ENCODE peak calls at places on chromosomes 2 and 18, in ten cellular contexts. Y is pancreas, H is neural crest cell, C is lower lobe of right lung, V is heart right ventricle, R is AG10803, B is astrocyte of the spinal cord, U is colonic mucosa, F is GM20000, S is fibroblast of mammary gland. E is an unnamed sample.

GRCh38 chr2:238954841-238955521 is 107.1 kb downstream of the TWIST2 start:
- DNase-seq in F (no peak), R (peak), U (no peak), C (no peak), H (no peak), S (peak), Y (no peak), V (no peak), B (peak), E (no peak)

GRCh38 chr2:118490323-118490722 is 357.1 kb downstream of the EN1 start:
- DNase-seq in U (no peak), Y (no peak), S (no peak), F (no peak), R (no peak), B (no peak), H (no peak), V (no peak), C (no peak), E (no peak)

GRCh38 chr2:204897561-204897960 is 352.3 kb downstream of the PARD3B start:
- DNase-seq in F (no peak), H (no peak), R (no peak), B (no peak), U (no peak), S (no peak), Y (no peak), V (no peak), C (no peak), E (no peak)

GRCh38 chr2:98448441-98449145 is 3.9 kb downstream of the INPP4A start:
- DNase-seq in V (no peak), U (no peak), R (no peak), F (no peak), Y (no peak), S (no peak), H (no peak), C (no peak), B (no peak), E (no peak)

GRCh38 chr2:20145497-20146193 is 79.3 kb downstream of the SDC1 start:
- DNase-seq in S (no peak), F (peak), U (peak), H (no peak), Y (no peak), C (no peak), B (no peak), R (no peak), V (no peak), E (no peak)

GRCh38 chr2:207223051-207223450 is 57.3 kb upstream of the KLF7 start:
- DNase-seq in F (peak), U (no peak), B (peak), R (peak), C (no peak), Y (no peak), H (no peak), V (no peak), S (peak), E (no peak)

GRCh38 chr2:210477496-210477895 is 937 bp upstream of the LANCL1 start:
- DNase-seq in B (peak), U (no peak), R (peak), C (no peak), Y (no peak), V (no peak), S (peak), F (no peak), H (no peak), E (no peak)

GRCh38 chr2:115738138-115738537 is 1295.7 kb downstream of the DPP10 start:
- DNase-seq in Y (no peak), H (no peak), V (no peak), F (no peak), U (no peak), B (no peak), R (no peak), S (no peak), C (no peak), E (no peak)

GRCh38 chr2:85601771-85602475 is 575 bp downstream of the TMEM150A start:
- DNase-seq in R (peak), S (no peak), C (peak), H (peak), V (peak), U (peak), F (peak), B (peak), Y (peak), E (no peak)

GRCh38 chr2:12261993-12262680 is 454.6 kb upstream of the TRIB2 start:
- DNase-seq in B (peak), V (no peak), C (no peak), R (peak), Y (no peak), U (no peak), S (peak), H (no peak), F (no peak), E (no peak)

GRCh38 chr18:68965817-68966216 is 167.9 kb downstream of the CCDC102B start:
- DNase-seq in Y (no peak), F (no peak), C (no peak), S (no peak), H (no peak), V (no peak), B (peak), R (no peak), U (no peak), E (no peak)

GRCh38 chr18:56647071-56647470 is 4.1 kb upstream of the WDR7 start:
- DNase-seq in Y (no peak), S (no peak), B (no peak), R (no peak), H (no peak), F (no peak), V (no peak), C (no peak), U (no peak), E (no peak)

GRCh38 chr2:62284980-62285379 is 89.1 kb downstream of the B3GNT2 start:
- DNase-seq in B (no peak), H (no peak), Y (no peak), V (no peak), U (no peak), R (no peak), F (no peak), C (no peak), S (no peak), E (no peak)

GRCh38 chr18:78732273-78733210 is 247.1 kb upstream of the SALL3 start:
- DNase-seq in C (no peak), B (no peak), U (no peak), R (no peak), V (no peak), F (no peak), Y (no peak), S (no peak), H (no peak), E (no peak)

GRCh38 chr2:74222300-74222650 is 23.9 kb downstream of the MTHFD2 start:
- DNase-seq in F (no peak), R (no peak), H (no peak), B (no peak), V (no peak), C (no peak), S (no peak), Y (no peak), U (no peak), E (no peak)

GRCh38 chr2:28463893-28464292 is 32.0 kb upstream of the PLB1 start:
- DNase-seq in V (no peak), F (no peak), C (no peak), H (no peak), Y (no peak), U (no peak), S (peak), B (no peak), R (peak), E (no peak)

GRCh38 chr18:48804856-48805610 is 145.7 kb downstream of the SMAD7 start:
- DNase-seq in F (no peak), R (no peak), H (no peak), Y (peak), U (peak), B (no peak), C (peak), V (no peak), S (no peak), E (peak)

GRCh38 chr2:33133436-33133835 is 186.7 kb downstream of the LTBP1 start:
- DNase-seq in S (peak), H (no peak), U (no peak), Y (no peak), B (peak), V (peak), C (no peak), F (no peak), R (no peak), E (no peak)

GRCh38 chr2:240644171-240644651 is 18.9 kb downstream of the GPR35 start:
- DNase-seq in R (no peak), V (no peak), H (no peak), B (no peak), C (no peak), F (peak), S (no peak), U (no peak), Y (no peak), E (no peak)

GRCh38 chr18:52694804-52695203 is 354.8 kb downstream of the DCC start:
- DNase-seq in U (no peak), B (peak), C (no peak), H (peak), S (no peak), V (no peak), Y (no peak), R (no peak), F (peak), E (no peak)

GRCh38 chr2:120656273-120656960 is 79.3 kb upstream of the GLI2 start:
- DNase-seq in Y (no peak), V (no peak), C (no peak), U (no peak), R (peak), F (no peak), B (peak), H (no peak), S (no peak), E (no peak)

GRCh38 chr2:156841321-156841720 is 405.1 kb downstream of the GPD2 start:
- DNase-seq in Y (no peak), F (no peak), H (no peak), R (no peak), B (no peak), V (no peak), S (no peak), C (no peak), U (no peak), E (no peak)

GRCh38 chr2:127859712-127860085 is 1.7 kb upstream of the POLR2D start:
- DNase-seq in Y (peak), B (no peak), S (no peak), C (peak), U (peak), R (no peak), H (no peak), F (peak), V (peak), E (peak)

GRCh38 chr18:2901405-2901989 is 54.7 kb downstream of the EMILIN2 start:
- DNase-seq in C (no peak), H (no peak), V (no peak), B (peak), Y (no peak), S (peak), U (no peak), F (no peak), R (peak), E (no peak)

GRCh38 chr2:103991591-103991990 is 862.3 kb upstream of the POU3F3 start:
- DNase-seq in Y (no peak), H (no peak), U (no peak), R (no peak), F (no peak), C (no peak), S (no peak), B (no peak), V (no peak), E (no peak)

GRCh38 chr2:46365913-46366674 is 68.9 kb downstream of the EPAS1 start:
- DNase-seq in H (no peak), F (no peak), S (peak), R (no peak), U (no peak), Y (no peak), V (no peak), C (no peak), B (peak), E (no peak)

GRCh38 chr18:75041586-75041985 is 167.4 kb downstream of the PTGR3 start:
- DNase-seq in Y (no peak), H (no peak), U (no peak), F (no peak), V (no peak), R (peak), C (no peak), S (peak), B (peak), E (no peak)

GRCh38 chr2:226135861-226136548 is 663.6 kb downstream of the IRS1 start:
- DNase-seq in V (no peak), F (no peak), Y (no peak), C (no peak), B (no peak), H (no peak), R (no peak), S (no peak), U (no peak), E (no peak)

GRCh38 chr2:209519911-209520310 is 96.1 kb downstream of the MAP2 start:
- DNase-seq in C (no peak), S (no peak), V (no peak), H (no peak), B (no peak), R (no peak), F (no peak), Y (no peak), U (no peak), E (no peak)

GRCh38 chr2:85323351-85323987 is 4.3 kb downstream of the TGOLN2 start:
- DNase-seq in Y (no peak), U (no peak), C (no peak), B (no peak), F (no peak), V (no peak), S (no peak), R (peak), H (no peak), E (no peak)

GRCh38 chr18:10401930-10402329 is 52.5 kb upstream of the APCDD1 start:
- DNase-seq in V (no peak), H (no peak), S (no peak), F (no peak), C (no peak), R (no peak), B (no peak), Y (no peak), U (no peak), E (no peak)

GRCh38 chr2:102147935-102148334 is 5.4 kb downstream of the IL1R1 start:
- DNase-seq in F (no peak), R (peak), V (no peak), H (no peak), C (no peak), B (peak), S (peak), Y (no peak), U (no peak), E (no peak)

GRCh38 chr2:102145107-102145506 is 2.6 kb downstream of the IL1R1 start:
- DNase-seq in U (no peak), S (no peak), F (no peak), V (no peak), B (no peak), H (no peak), R (no peak), Y (no peak), C (no peak), E (no peak)

GRCh38 chr2:102149644-102150455 is 7.3 kb downstream of the IL1R1 start:
- DNase-seq in B (no peak), U (no peak), R (peak), V (no peak), H (no peak), F (no peak), S (no peak), Y (no peak), C (no peak), E (no peak)

GRCh38 chr2:102145939-102146338 is 3.4 kb downstream of the IL1R1 start:
- DNase-seq in Y (no peak), U (no peak), F (no peak), R (no peak), C (no peak), H (no peak), V (no peak), B (no peak), S (no peak), E (no peak)

DNA sequence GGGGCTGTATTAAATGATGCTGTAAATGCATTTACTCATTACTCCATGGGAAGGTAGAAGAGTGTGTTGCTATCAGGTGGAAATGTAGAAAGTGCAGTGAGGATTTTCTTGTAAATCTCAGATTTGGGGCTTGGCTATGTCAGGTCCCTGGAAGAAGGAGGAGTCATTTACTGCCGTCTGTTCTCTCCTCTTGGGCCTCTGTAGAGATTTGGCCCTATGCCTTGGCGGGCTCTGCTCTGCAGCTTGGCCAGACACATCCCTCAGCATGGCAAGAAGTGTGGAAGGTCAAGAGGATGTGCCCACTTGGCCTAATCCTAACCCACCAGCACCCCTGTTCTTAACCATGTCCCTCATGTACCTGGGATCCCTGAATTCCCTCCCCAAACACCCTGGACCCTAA is 6.7 kb downstream of the IL1R1 start:
- DNase-seq in V (no peak), C (no peak), B (no peak), H (no peak), U (no peak), Y (no peak), F (no peak), R (no peak), S (no peak), E (no peak)
- TF ChIP-seq CTCF in V (no peak), C (no peak), B (no peak), H (no peak), U (no peak), Y (no peak), F (no peak), R (no peak), S (no peak), E (no peak)

GRCh38 chr2:189798312-189799029 is 14.2 kb downstream of the PMS1 start:
- DNase-seq in H (no peak), F (peak), B (peak), C (no peak), V (no peak), S (peak), U (no peak), Y (no peak), R (peak), E (peak)
- TF ChIP-seq CTCF in H (peak), F (no peak), B (peak), C (peak), V (peak), S (peak), U (no peak), Y (no peak), R (peak), E (peak)

GRCh38 chr2:39124770-39125075 is 3.9 kb upstream of the SOS1 start:
- DNase-seq in Y (no peak), B (no peak), H (no peak), F (no peak), S (no peak), V (no peak), U (no peak), R (no peak), C (no peak), E (no peak)
- TF ChIP-seq CTCF in Y (no peak), B (no peak), H (no peak), F (no peak), S (no peak), V (no peak), U (no peak), R (no peak), C (no peak), E (peak)

GRCh38 chr2:181178130-181178529 is 197.7 kb downstream of the UBE2E3 start:
- DNase-seq in C (no peak), U (no peak), V (no peak), Y (no peak), F (no peak), H (no peak), B (no peak), S (no peak), R (no peak), E (no peak)

GRCh38 chr2:181174880-181175590 is 194.6 kb downstream of the UBE2E3 start:
- DNase-seq in B (peak), Y (no peak), V (no peak), H (no peak), S (peak), R (peak), F (peak), U (no peak), C (no peak), E (no peak)

GRCh38 chr2:181176540-181176939 is 196.1 kb downstream of the UBE2E3 start:
- DNase-seq in R (peak), F (no peak), V (no peak), U (no peak), H (no peak), Y (no peak), C (no peak), B (no peak), S (no peak), E (no peak)

GRCh38 chr2:181177376-181177775 is 197.0 kb downstream of the UBE2E3 start:
- DNase-seq in B (peak), V (no peak), S (no peak), F (no peak), Y (no peak), U (no peak), R (peak), H (no peak), C (no peak), E (no peak)

DNA sequence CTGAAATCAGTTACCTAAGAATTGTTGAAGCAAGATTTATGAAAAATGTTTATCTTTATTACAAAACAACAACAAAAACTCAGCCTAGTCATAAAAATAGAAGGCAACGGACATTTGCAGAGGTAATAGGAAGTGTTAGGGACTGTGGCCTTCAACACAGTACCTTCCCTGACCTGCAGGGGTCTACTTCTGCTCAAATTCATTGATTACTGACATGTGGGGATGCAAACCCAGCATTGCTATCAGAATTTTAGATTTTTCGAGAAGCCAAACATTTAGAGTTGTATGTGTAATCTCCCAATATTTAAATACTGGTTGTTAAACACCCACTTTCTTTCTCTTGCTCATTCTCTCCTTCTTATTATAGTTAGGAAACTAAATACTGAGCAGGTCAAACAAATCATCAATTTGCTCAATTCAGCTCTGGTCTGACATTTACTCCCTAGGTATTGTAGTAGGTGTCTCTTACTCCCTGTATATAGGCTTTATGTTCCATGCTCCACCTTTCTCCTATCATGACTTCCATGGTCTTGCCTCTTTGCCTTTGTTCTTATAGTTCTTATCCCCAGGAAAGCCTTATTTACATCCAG is 198.5 kb downstream of the UBE2E3 start:
- DNase-seq in V (no peak), U (no peak), C (no peak), H (peak), F (no peak), R (no peak), B (no peak), Y (no peak), S (no peak), E (no peak)
- TF ChIP-seq CTCF in V (peak), U (peak), C (peak), H (peak), F (peak), R (peak), B (peak), Y (no peak), S (peak), E (peak)

GRCh38 chr2:192190474-192190873 is 4.3 kb downstream of the TMEFF2 start:
- DNase-seq in R (peak), V (no peak), B (peak), H (no peak), Y (no peak), C (no peak), S (peak), U (no peak), F (peak), E (no peak)
- TF ChIP-seq CTCF in R (peak), V (no peak), B (peak), H (peak), Y (no peak), C (peak), S (peak), U (peak), F (peak), E (peak)

DNA sequence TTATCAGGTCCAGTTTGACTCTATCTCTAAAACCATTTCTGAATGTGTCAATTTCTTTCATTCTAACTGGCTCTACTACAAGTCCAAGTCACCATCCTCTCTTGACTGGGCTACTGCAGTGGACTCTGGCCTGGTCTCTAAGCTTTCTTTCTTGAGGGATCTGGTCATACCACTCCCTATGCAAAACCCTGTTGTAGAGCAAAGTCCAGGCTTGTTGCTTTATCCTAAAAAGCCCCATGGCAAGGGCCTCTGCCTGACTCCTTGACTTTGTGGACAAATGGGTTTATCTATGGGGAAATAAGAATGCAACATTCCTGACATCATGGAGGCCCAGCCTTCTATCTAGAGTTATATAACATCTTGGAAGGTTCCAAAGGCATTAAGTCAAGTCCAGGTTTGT is 87.2 kb downstream of the BCL2L11 start:
- DNase-seq in H (no peak), C (no peak), U (no peak), F (no peak), V (no peak), B (no peak), Y (no peak), R (no peak), S (no peak), E (no peak)
- TF ChIP-seq CTCF in H (no peak), C (no peak), U (no peak), F (no peak), V (no peak), B (no peak), Y (no peak), R (no peak), S (no peak), E (no peak)

DNA sequence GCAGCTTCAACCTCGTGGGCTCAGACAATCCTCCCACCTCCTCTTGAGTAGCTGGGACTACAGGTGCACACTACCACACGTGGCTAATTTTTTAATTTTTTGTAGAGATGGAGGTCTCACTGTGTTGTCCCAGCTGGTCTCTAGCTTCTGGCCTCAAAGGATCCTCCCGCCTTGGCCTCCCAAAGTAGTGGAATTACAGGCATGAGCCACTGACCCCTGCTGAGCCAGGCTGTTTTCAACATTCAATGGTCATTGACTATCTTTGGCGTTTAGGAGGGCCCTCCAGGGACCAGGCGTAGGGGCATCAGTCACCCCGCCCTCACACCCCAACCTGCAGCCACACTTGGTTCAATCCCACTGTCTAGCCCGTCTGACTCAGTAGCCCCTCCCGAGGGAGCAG is 5.2 kb downstream of the MZT2B start:
- DNase-seq in V (no peak), U (no peak), S (no peak), B (no peak), R (no peak), C (no peak), H (no peak), Y (peak), F (no peak), E (no peak)
- TF ChIP-seq CTCF in V (no peak), U (no peak), S (no peak), B (no peak), R (no peak), C (no peak), H (no peak), Y (no peak), F (no peak), E (no peak)